ENCODE peak calls at places on chromosomes 1 and 21, in ten cellular contexts. P is AG04450; G is CD8-positive, alpha-beta memory T cell; M is stomach; T is CD4-positive, alpha-beta T cell; U is tibial nerve; H is left ventricle myocardium inferior; O is psoas muscle; I is RWPE1; Q is esophagus squamous epithelium. F is an unnamed sample.

GRCh38 chr1:106879538-106879937 is 176.9 kb upstream of the PRMT6 start:
- DNase-seq in M (peak), T (no peak), H (peak), Q (no peak), U (no peak), P (no peak), G (no peak), O (peak), I (no peak), F (peak)

GRCh38 chr1:7549277-7549676 is 221.8 kb upstream of the VAMP3 start:
- DNase-seq in H (no peak), Q (no peak), T (no peak), O (no peak), P (no peak), I (peak), U (no peak), M (no peak), G (no peak), F (no peak)

GRCh38 chr1:21383785-21384401 is 56.0 kb upstream of the NBPF3 start:
- DNase-seq in T (no peak), Q (no peak), M (no peak), H (no peak), I (no peak), U (no peak), G (no peak), P (no peak), O (no peak), F (no peak)

GRCh38 chr1:51237714-51238403 is 1.8 kb downstream of the RNF11 start:
- DNase-seq in P (no peak), H (no peak), M (no peak), O (no peak), I (no peak), T (no peak), Q (no peak), U (no peak), G (no peak), F (no peak)

GRCh38 chr1:111369177-111369576 is 58.4 kb downstream of the OVGP1 start:
- DNase-seq in I (no peak), U (no peak), O (no peak), H (no peak), G (no peak), M (no peak), Q (no peak), T (no peak), P (no peak), F (no peak)

GRCh38 chr1:235326719-235327558 is 1.0 kb downstream of the ARID4B start:
- DNase-seq in O (peak), T (peak), P (no peak), H (peak), U (peak), Q (no peak), G (peak), M (peak), I (peak), F (peak)

GRCh38 chr1:154167461-154167860 is 12.6 kb upstream of the NUP210L start:
- DNase-seq in H (no peak), P (no peak), M (no peak), U (no peak), Q (no peak), G (no peak), T (no peak), I (no peak), O (no peak), F (no peak)

GRCh38 chr21:34141373-34141772 is 68.0 kb downstream of the MRPS6 start:
- DNase-seq in G (no peak), O (no peak), T (no peak), H (no peak), U (no peak), M (no peak), P (no peak), Q (no peak), I (no peak), F (no peak)

GRCh38 chr1:30405631-30406212 is 317.7 kb downstream of the MATN1 start:
- DNase-seq in M (peak), G (no peak), U (no peak), I (no peak), P (no peak), H (no peak), T (no peak), O (no peak), Q (no peak), F (no peak)

GRCh38 chr1:79422726-79423125 is 416.2 kb upstream of the ADGRL4 start:
- DNase-seq in Q (no peak), M (no peak), T (no peak), P (no peak), I (no peak), U (no peak), O (no peak), H (no peak), G (no peak), F (no peak)
- H3K27ac ChIP-seq in Q (no peak), M (no peak), T (no peak), P (no peak), I (no peak), U (no peak), O (no peak), H (no peak), G (no peak), F (no peak)

DNA sequence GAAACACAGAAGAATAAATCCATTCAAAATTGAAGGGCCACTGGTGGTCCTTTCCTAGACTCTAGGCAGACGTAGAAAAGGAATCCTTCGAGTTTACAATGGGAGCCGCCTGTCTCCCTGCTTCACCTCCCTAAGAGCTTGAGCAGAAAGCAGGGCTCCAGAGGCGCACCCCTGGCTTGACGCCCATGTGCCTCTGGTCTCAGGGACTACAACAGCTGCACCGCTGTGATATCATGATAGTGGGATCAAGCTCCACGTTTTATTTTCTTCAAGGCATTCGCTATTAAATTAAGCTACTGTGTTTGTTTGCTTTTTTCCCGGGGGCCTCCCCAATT is 403 bp upstream of the C1orf122 start:
- DNase-seq in P (no peak), G (no peak), M (no peak), O (no peak), T (no peak), I (no peak), U (no peak), Q (no peak), H (no peak), F (no peak)
- H3K27ac ChIP-seq in P (peak), G (peak), M (peak), O (peak), T (peak), I (peak), U (no peak), Q (peak), H (peak), F (peak)

DNA sequence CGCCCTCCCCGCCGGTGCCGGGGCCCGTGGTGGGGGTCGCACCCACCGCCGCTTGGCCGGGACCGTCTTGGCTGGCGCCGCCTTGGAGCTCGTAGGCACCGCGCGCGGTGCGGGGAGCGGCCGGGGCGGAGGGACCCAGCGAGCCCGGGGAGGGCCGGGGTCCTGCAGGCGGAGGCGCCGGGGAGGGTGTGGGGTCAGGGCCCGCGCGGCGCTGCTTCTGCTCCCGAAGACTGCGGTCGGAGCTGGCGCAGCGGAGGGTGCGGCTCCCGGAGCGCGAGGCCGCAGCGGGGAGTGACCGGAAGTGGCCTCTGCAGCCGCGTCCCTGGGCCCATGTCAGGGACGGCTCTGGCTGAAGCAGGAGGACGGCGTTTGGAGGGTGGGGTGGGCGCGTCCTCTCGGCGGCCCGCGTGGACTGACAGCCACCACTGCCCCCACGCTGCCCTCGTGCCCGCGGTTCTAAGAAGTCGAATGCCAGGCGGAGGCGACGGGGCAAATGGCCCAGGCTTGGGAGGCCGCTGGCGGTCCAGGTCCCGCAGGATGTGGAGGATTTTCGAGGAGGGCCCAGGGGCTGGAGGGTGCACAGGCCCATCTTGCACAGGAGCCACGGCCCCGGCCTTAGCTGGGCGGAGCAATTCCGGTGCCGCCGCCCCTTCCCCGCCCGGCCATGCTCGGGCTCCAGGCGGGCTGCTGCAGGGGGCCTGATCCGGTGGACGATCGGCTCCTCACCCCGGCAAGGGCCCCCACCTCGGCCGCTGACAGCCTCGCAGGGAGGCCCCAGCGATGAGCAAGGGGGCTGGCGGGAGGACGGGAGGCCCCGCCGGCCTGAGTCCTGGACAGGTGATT is 7.7 kb upstream of the ZNF669 start:
- DNase-seq in P (peak), G (no peak), U (peak), M (peak), T (no peak), Q (no peak), H (peak), I (peak), O (peak), F (peak)
- H3K27ac ChIP-seq in P (no peak), G (no peak), U (peak), M (peak), T (no peak), Q (peak), H (peak), I (peak), O (peak), F (peak)

GRCh38 chr21:45640888-45641479 is 2.5 kb upstream of the PCBP3 start:
- DNase-seq in O (no peak), H (no peak), P (no peak), Q (no peak), U (peak), T (peak), I (peak), G (no peak), M (no peak), F (no peak)
- H3K27ac ChIP-seq in O (no peak), H (peak), P (no peak), Q (peak), U (no peak), T (no peak), I (peak), G (no peak), M (peak), F (peak)

GRCh38 chr1:58398714-58399113 is 147.8 kb downstream of the OMA1 start:
- DNase-seq in Q (no peak), H (no peak), I (no peak), M (no peak), G (no peak), P (no peak), T (no peak), U (no peak), O (no peak), F (no peak)
- H3K27ac ChIP-seq in Q (no peak), H (no peak), I (no peak), M (no peak), G (no peak), P (no peak), T (no peak), U (no peak), O (no peak), F (no peak)

GRCh38 chr1:232553809-232554208 is 76.1 kb downstream of the SIPA1L2 start:
- DNase-seq in Q (no peak), T (no peak), H (no peak), P (no peak), O (no peak), I (no peak), M (no peak), U (no peak), G (no peak), F (no peak)
- H3K27ac ChIP-seq in Q (peak), T (no peak), H (peak), P (no peak), O (peak), I (no peak), M (peak), U (no peak), G (no peak), F (peak)

GRCh38 chr1:2000432-2000831 is 3.2 kb downstream of the CFAP74 start:
- DNase-seq in G (no peak), M (no peak), U (no peak), Q (no peak), O (no peak), P (no peak), T (no peak), I (no peak), H (no peak), F (no peak)

GRCh38 chr1:2004867-2005266 is 1.3 kb upstream of the CFAP74 start:
- DNase-seq in H (no peak), T (no peak), O (no peak), Q (no peak), M (no peak), U (no peak), P (no peak), I (no peak), G (no peak), F (no peak)

GRCh38 chr1:2000850-2001249 is 2.7 kb downstream of the CFAP74 start:
- DNase-seq in M (no peak), G (no peak), U (no peak), O (no peak), Q (no peak), T (no peak), P (no peak), H (no peak), I (no peak), F (no peak)

GRCh38 chr1:2001773-2002411 is 1.7 kb downstream of the CFAP74 start:
- DNase-seq in T (no peak), G (no peak), I (peak), U (no peak), Q (no peak), O (no peak), H (no peak), P (no peak), M (peak), F (no peak)

GRCh38 chr1:2003564-2004131 is at the start of gene CFAP74:
- DNase-seq in G (no peak), T (no peak), I (no peak), H (no peak), M (no peak), O (no peak), U (no peak), Q (no peak), P (no peak), F (no peak)
- H3K27ac ChIP-seq in G (no peak), T (no peak), I (no peak), H (no peak), M (no peak), O (no peak), U (no peak), Q (no peak), P (no peak), F (no peak)

GRCh38 chr1:19425643-19426245 is 59.6 kb downstream of the CAPZB start:
- DNase-seq in O (no peak), M (no peak), U (no peak), H (no peak), P (no peak), T (no peak), I (no peak), G (no peak), Q (no peak), F (no peak)
- H3K27ac ChIP-seq in O (peak), M (peak), U (peak), H (peak), P (peak), T (no peak), I (peak), G (no peak), Q (peak), F (peak)

F was measured in sigmoid colon.